ENCODE peak calls at places on chromosome 13, in five cellular contexts. V, E, K, F and N are unnamed samples.

GRCh38 chr13:80408270-80408669 is 67.3 kb upstream of the SPRY2 start:
- DNase-seq in V (no peak), E (no peak), K (peak; percentile 34), F (no peak), N (no peak)

GRCh38 chr13:75181906-75182305 is 300.1 kb downstream of the TBC1D4 start:
- DNase-seq in V (no peak), E (no peak), K (no peak), F (no peak), N (no peak)

GRCh38 chr13:76813874-76814273 is 72.3 kb downstream of the KCTD12 start:
- DNase-seq in V (no peak), E (no peak), K (no peak), F (no peak), N (no peak)

GRCh38 chr13:51793570-51794273 is 10.2 kb downstream of the DHRS12 start:
- DNase-seq in V (peak; percentile 55), E (no peak), K (peak; percentile 73), F (peak; percentile 70), N (no peak)

GRCh38 chr13:94825507-94825906 is 113.2 kb upstream of the SOX21 start:
- DNase-seq in V (no peak), E (peak; percentile 7), K (no peak), F (no peak), N (no peak)

GRCh38 chr13:26811636-26812035 is 51.0 kb upstream of the GPR12 start:
- DNase-seq in V (no peak), E (no peak), K (no peak), F (no peak), N (no peak)

GRCh38 chr13:97946951-97947588 is 6.4 kb upstream of the IPO5 start:
- DNase-seq in V (no peak), E (no peak), K (no peak), F (no peak), N (no peak)

GRCh38 chr13:27964741-27965323 is 4.3 kb downstream of the CDX2 start:
- DNase-seq in V (no peak), E (peak; percentile 15), K (no peak), F (no peak), N (no peak)

GRCh38 chr13:48542581-48543341 is 9.9 kb upstream of the RCBTB2 start:
- DNase-seq in V (no peak), E (no peak), K (no peak), F (no peak), N (peak; percentile 34)

GRCh38 chr13:99198630-99199029 is 2.0 kb upstream of the UBAC2 start:
- DNase-seq in V (no peak), E (no peak), K (no peak), F (no peak), N (peak; percentile 85)

GRCh38 chr13:32023698-32024097 is 7.9 kb upstream of the FRY start:
- DNase-seq in V (no peak), E (no peak), K (no peak), F (no peak), N (no peak)

GRCh38 chr13:80000679-80001509 is 340.0 kb downstream of the SPRY2 start:
- DNase-seq in V (no peak), E (no peak), K (no peak), F (no peak), N (no peak)

GRCh38 chr13:40578055-40578454 is 88.4 kb downstream of the FOXO1 start:
- DNase-seq in V (no peak), E (no peak), K (no peak), F (no peak), N (no peak)

GRCh38 chr13:35255241-35255640 is 221.2 kb downstream of the MAB21L1 start:
- DNase-seq in V (no peak), E (no peak), K (no peak), F (no peak), N (no peak)

GRCh38 chr13:74889321-74889720 is 592.6 kb downstream of the TBC1D4 start:
- DNase-seq in V (no peak), E (no peak), K (no peak), F (no peak), N (no peak)

GRCh38 chr13:31408927-31409326 is 209.2 kb downstream of the B3GLCT start:
- DNase-seq in V (no peak), E (no peak), K (no peak), F (no peak), N (no peak)

GRCh38 chr13:79128158-79128557 is 277.9 kb downstream of the RBM26 start:
- DNase-seq in V (no peak), E (no peak), K (no peak), F (peak; percentile 13), N (no peak)

DNA sequence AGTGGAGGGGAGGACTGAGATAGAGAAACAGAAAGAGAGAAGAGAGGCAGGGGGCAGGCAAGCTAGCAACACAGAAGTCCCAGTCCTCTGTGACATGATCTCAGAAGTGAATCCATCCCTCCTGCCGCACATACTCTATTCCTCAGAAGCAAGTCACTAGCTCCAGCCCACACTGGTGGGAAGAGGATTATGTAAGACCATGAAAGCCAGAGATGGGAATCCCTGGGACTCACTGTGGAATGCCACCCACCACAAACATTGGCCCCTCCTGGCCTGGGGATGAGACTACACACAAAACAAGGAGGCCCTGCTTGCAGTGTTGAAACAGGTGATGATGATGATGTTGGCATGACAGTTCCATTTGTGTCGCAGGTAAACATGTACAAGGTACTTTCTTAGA is 419.9 kb downstream of the IRS2 start:
- DNase-seq in V (no peak), E (no peak), K (no peak), F (no peak), N (no peak)
- TF ChIP-seq JUND in V (no peak), E (no peak), K (no peak), F (no peak), N (no peak)

GRCh38 chr13:113115363-113116205 is 7.0 kb upstream of the F10 start:
- DNase-seq in V (no peak), E (peak; percentile 14), K (no peak), F (no peak), N (no peak)
- TF ChIP-seq JUND in V (no peak), E (no peak), K (no peak), F (no peak), N (no peak)

GRCh38 chr13:33205224-33205623 is 80.3 kb downstream of the STARD13 start:
- DNase-seq in V (no peak), E (no peak), K (no peak), F (no peak), N (no peak)

GRCh38 chr13:33202644-33203169 is 82.8 kb downstream of the STARD13 start:
- DNase-seq in V (no peak), E (no peak), K (no peak), F (no peak), N (no peak)

GRCh38 chr13:33205804-33206221 is 79.7 kb downstream of the STARD13 start:
- DNase-seq in V (no peak), E (peak; percentile 33), K (no peak), F (no peak), N (no peak)

GRCh38 chr13:33206425-33206824 is 79.1 kb downstream of the STARD13 start:
- DNase-seq in V (no peak), E (no peak), K (no peak), F (no peak), N (no peak)

GRCh38 chr13:33204130-33204927 is 81.2 kb downstream of the STARD13 start:
- DNase-seq in V (no peak), E (peak; percentile 63), K (no peak), F (peak; percentile 78), N (no peak)
- TF ChIP-seq JUND in V (no peak), E (peak; percentile 26), K (no peak), F (no peak), N (no peak)

GRCh38 chr13:30224732-30225131 is 82.6 kb downstream of the KATNAL1 start:
- DNase-seq in V (peak; percentile 54), E (no peak), K (no peak), F (no peak), N (no peak)
- TF ChIP-seq JUND in V (peak; percentile 84), E (no peak), K (no peak), F (no peak), N (no peak)

DNA sequence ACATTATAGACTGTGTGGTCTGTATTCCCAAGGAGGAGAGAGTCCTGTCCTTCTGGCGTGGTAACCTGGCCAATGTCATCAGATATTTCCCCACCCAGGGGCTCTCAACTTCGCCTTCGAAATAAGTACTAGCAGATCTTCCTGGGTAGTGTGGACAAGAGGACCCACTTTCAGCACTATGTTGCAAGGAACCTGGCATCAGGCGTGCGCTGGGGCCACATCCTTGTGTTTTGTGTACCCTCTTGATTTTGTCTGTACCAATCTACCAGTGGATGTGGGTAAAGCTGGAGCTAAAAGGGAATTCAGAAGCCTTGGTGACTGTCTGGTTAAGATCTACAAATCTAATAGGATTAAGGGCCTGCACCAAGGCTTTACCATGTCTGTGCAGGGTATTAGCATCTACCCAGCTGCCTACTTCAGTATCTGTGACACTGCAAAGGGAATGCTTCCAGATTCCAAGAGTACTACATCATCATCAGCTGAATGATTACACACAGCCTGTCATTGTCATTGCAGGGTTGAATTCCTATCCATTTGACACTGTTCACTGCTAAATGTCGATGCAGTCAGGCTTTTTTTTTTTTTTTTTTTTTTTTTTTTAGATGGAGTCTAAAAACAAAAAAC is 148.0 kb downstream of the PRR20E start:
- DNase-seq in V (no peak), E (no peak), K (no peak), F (no peak), N (no peak)
- TF ChIP-seq JUND in V (no peak), E (no peak), K (no peak), F (no peak), N (no peak)